ENCODE peak calls at places on chromosomes 4 and X, in four cellular contexts. One of them, this sample, is unnamed.

GRCh38 chrX:107454302-107454701 is 4.8 kb downstream of the FRMPD3 start:
- DNase-seq in WTC11: no peak
- DNase-seq in CD4-positive, CD25-positive, alpha-beta regulatory T cell: no peak
- DNase-seq in activated CD4-positive, alpha-beta memory T cell treated with anti-CD3 and anti-CD28 coated beads for 36 hours: peak
- DNase-seq in this sample: no peak

GRCh38 chrX:88560673-88561330 is 186.2 kb upstream of the CPXCR1 start:
- DNase-seq in WTC11: no peak
- DNase-seq in CD4-positive, CD25-positive, alpha-beta regulatory T cell: no peak
- DNase-seq in activated CD4-positive, alpha-beta memory T cell treated with anti-CD3 and anti-CD28 coated beads for 36 hours: no peak
- DNase-seq in this sample: no peak

GRCh38 chr4:52550186-52550585 is 108.9 kb downstream of the USP46 start:
- DNase-seq in WTC11: no peak
- DNase-seq in CD4-positive, CD25-positive, alpha-beta regulatory T cell: no peak
- DNase-seq in activated CD4-positive, alpha-beta memory T cell treated with anti-CD3 and anti-CD28 coated beads for 36 hours: no peak
- DNase-seq in this sample: no peak

GRCh38 chr4:38800956-38801450 is 3.6 kb downstream of the TLR1 start:
- DNase-seq in WTC11: no peak
- DNase-seq in CD4-positive, CD25-positive, alpha-beta regulatory T cell: no peak
- DNase-seq in activated CD4-positive, alpha-beta memory T cell treated with anti-CD3 and anti-CD28 coated beads for 36 hours: no peak
- DNase-seq in this sample: no peak

GRCh38 chr4:47860305-47860704 is 22.4 kb upstream of the CORIN start:
- DNase-seq in WTC11: no peak
- DNase-seq in CD4-positive, CD25-positive, alpha-beta regulatory T cell: no peak
- DNase-seq in activated CD4-positive, alpha-beta memory T cell treated with anti-CD3 and anti-CD28 coated beads for 36 hours: no peak
- DNase-seq in this sample: no peak

GRCh38 chr4:156294577-156294976 is 340.9 kb upstream of the CTSO start:
- DNase-seq in WTC11: no peak
- DNase-seq in CD4-positive, CD25-positive, alpha-beta regulatory T cell: no peak
- DNase-seq in activated CD4-positive, alpha-beta memory T cell treated with anti-CD3 and anti-CD28 coated beads for 36 hours: no peak
- DNase-seq in this sample: peak

GRCh38 chrX:130771648-130772312 is 131.2 kb downstream of the ENOX2 start:
- DNase-seq in WTC11: no peak
- DNase-seq in CD4-positive, CD25-positive, alpha-beta regulatory T cell: no peak
- DNase-seq in activated CD4-positive, alpha-beta memory T cell treated with anti-CD3 and anti-CD28 coated beads for 36 hours: no peak
- DNase-seq in this sample: no peak

GRCh38 chr4:3030551-3031356 is 43.6 kb downstream of the HTT-AS start:
- DNase-seq in WTC11: no peak
- DNase-seq in CD4-positive, CD25-positive, alpha-beta regulatory T cell: no peak
- DNase-seq in activated CD4-positive, alpha-beta memory T cell treated with anti-CD3 and anti-CD28 coated beads for 36 hours: no peak
- DNase-seq in this sample: no peak

GRCh38 chr4:54971474-54971950 is 153.9 kb downstream of the KDR start:
- DNase-seq in WTC11: no peak
- DNase-seq in CD4-positive, CD25-positive, alpha-beta regulatory T cell: no peak
- DNase-seq in activated CD4-positive, alpha-beta memory T cell treated with anti-CD3 and anti-CD28 coated beads for 36 hours: no peak
- DNase-seq in this sample: peak

GRCh38 chr4:139455187-139455586 is 1.3 kb downstream of the RAB33B start:
- DNase-seq in WTC11: no peak
- DNase-seq in CD4-positive, CD25-positive, alpha-beta regulatory T cell: no peak
- DNase-seq in activated CD4-positive, alpha-beta memory T cell treated with anti-CD3 and anti-CD28 coated beads for 36 hours: no peak
- DNase-seq in this sample: no peak

GRCh38 chr4:101791189-101791572 is 651 bp downstream of the BANK1 start:
- DNase-seq in WTC11: peak
- DNase-seq in CD4-positive, CD25-positive, alpha-beta regulatory T cell: no peak
- DNase-seq in activated CD4-positive, alpha-beta memory T cell treated with anti-CD3 and anti-CD28 coated beads for 36 hours: no peak
- DNase-seq in this sample: no peak

GRCh38 chr4:98381306-98381705 is 120.1 kb downstream of the RAP1GDS1 start:
- DNase-seq in WTC11: no peak
- DNase-seq in CD4-positive, CD25-positive, alpha-beta regulatory T cell: no peak
- DNase-seq in activated CD4-positive, alpha-beta memory T cell treated with anti-CD3 and anti-CD28 coated beads for 36 hours: no peak
- DNase-seq in this sample: no peak

GRCh38 chrX:39018526-39018925 is 217.3 kb downstream of the MID1IP1 start:
- DNase-seq in WTC11: no peak
- DNase-seq in CD4-positive, CD25-positive, alpha-beta regulatory T cell: no peak
- DNase-seq in activated CD4-positive, alpha-beta memory T cell treated with anti-CD3 and anti-CD28 coated beads for 36 hours: no peak
- DNase-seq in this sample: no peak

GRCh38 chrX:43973249-43973672 is at the start of gene NDP:
- DNase-seq in WTC11: peak
- DNase-seq in CD4-positive, CD25-positive, alpha-beta regulatory T cell: no peak
- DNase-seq in activated CD4-positive, alpha-beta memory T cell treated with anti-CD3 and anti-CD28 coated beads for 36 hours: no peak
- DNase-seq in this sample: no peak

GRCh38 chr4:7195138-7195510 is 2.8 kb downstream of the SORCS2 start:
- DNase-seq in WTC11: no peak
- DNase-seq in CD4-positive, CD25-positive, alpha-beta regulatory T cell: no peak
- DNase-seq in activated CD4-positive, alpha-beta memory T cell treated with anti-CD3 and anti-CD28 coated beads for 36 hours: no peak
- DNase-seq in this sample: no peak

GRCh38 chrX:107629533-107629909 is 1.2 kb downstream of the PRPS1 start:
- DNase-seq in WTC11: no peak
- DNase-seq in CD4-positive, CD25-positive, alpha-beta regulatory T cell: no peak
- DNase-seq in activated CD4-positive, alpha-beta memory T cell treated with anti-CD3 and anti-CD28 coated beads for 36 hours: peak
- DNase-seq in this sample: peak

GRCh38 chr4:114997596-114997995 is 115.8 kb downstream of the NDST4 start:
- DNase-seq in WTC11: no peak
- DNase-seq in CD4-positive, CD25-positive, alpha-beta regulatory T cell: no peak
- DNase-seq in activated CD4-positive, alpha-beta memory T cell treated with anti-CD3 and anti-CD28 coated beads for 36 hours: no peak
- DNase-seq in this sample: no peak

GRCh38 chrX:16665089-16665488 is 15.1 kb downstream of the S100G start:
- DNase-seq in WTC11: no peak
- DNase-seq in CD4-positive, CD25-positive, alpha-beta regulatory T cell: no peak
- DNase-seq in activated CD4-positive, alpha-beta memory T cell treated with anti-CD3 and anti-CD28 coated beads for 36 hours: no peak
- DNase-seq in this sample: no peak

GRCh38 chr4:76547167-76547760 is 112.2 kb downstream of the SHROOM3 start:
- DNase-seq in WTC11: no peak
- DNase-seq in CD4-positive, CD25-positive, alpha-beta regulatory T cell: no peak
- DNase-seq in activated CD4-positive, alpha-beta memory T cell treated with anti-CD3 and anti-CD28 coated beads for 36 hours: no peak
- DNase-seq in this sample: no peak

GRCh38 chr4:144518181-144518895 is 127.6 kb upstream of the HHIP start:
- DNase-seq in WTC11: no peak
- DNase-seq in CD4-positive, CD25-positive, alpha-beta regulatory T cell: no peak
- DNase-seq in activated CD4-positive, alpha-beta memory T cell treated with anti-CD3 and anti-CD28 coated beads for 36 hours: no peak
- DNase-seq in this sample: no peak

GRCh38 chr4:158768577-158769174 is at the start of gene FNIP2:
- DNase-seq in WTC11: peak
- DNase-seq in CD4-positive, CD25-positive, alpha-beta regulatory T cell: peak
- DNase-seq in activated CD4-positive, alpha-beta memory T cell treated with anti-CD3 and anti-CD28 coated beads for 36 hours: peak
- DNase-seq in this sample: peak

GRCh38 chrX:15563056-15563455 is 37.7 kb downstream of the ACE2 start:
- DNase-seq in WTC11: no peak
- DNase-seq in CD4-positive, CD25-positive, alpha-beta regulatory T cell: no peak
- DNase-seq in activated CD4-positive, alpha-beta memory T cell treated with anti-CD3 and anti-CD28 coated beads for 36 hours: no peak
- DNase-seq in this sample: no peak

GRCh38 chrX:9862525-9862924 is 76.3 kb downstream of the SHROOM2 start:
- DNase-seq in WTC11: peak
- DNase-seq in CD4-positive, CD25-positive, alpha-beta regulatory T cell: no peak
- DNase-seq in activated CD4-positive, alpha-beta memory T cell treated with anti-CD3 and anti-CD28 coated beads for 36 hours: no peak
- DNase-seq in this sample: no peak

GRCh38 chrX:137033774-137034507 is at the start of gene GPR101:
- DNase-seq in WTC11: no peak
- DNase-seq in CD4-positive, CD25-positive, alpha-beta regulatory T cell: no peak
- DNase-seq in activated CD4-positive, alpha-beta memory T cell treated with anti-CD3 and anti-CD28 coated beads for 36 hours: no peak
- DNase-seq in this sample: no peak

GRCh38 chr4:73653695-73654106 is 33.5 kb upstream of the RASSF6 start:
- DNase-seq in WTC11: no peak
- DNase-seq in CD4-positive, CD25-positive, alpha-beta regulatory T cell: no peak
- DNase-seq in activated CD4-positive, alpha-beta memory T cell treated with anti-CD3 and anti-CD28 coated beads for 36 hours: no peak
- DNase-seq in this sample: peak

GRCh38 chrX:70089575-70090297 is 27.5 kb downstream of the OTUD6A start:
- DNase-seq in WTC11: no peak
- DNase-seq in CD4-positive, CD25-positive, alpha-beta regulatory T cell: no peak
- DNase-seq in activated CD4-positive, alpha-beta memory T cell treated with anti-CD3 and anti-CD28 coated beads for 36 hours: no peak
- DNase-seq in this sample: no peak

GRCh38 chr4:3363411-3364141 is 70.8 kb downstream of the RGS12 start:
- DNase-seq in WTC11: no peak
- DNase-seq in CD4-positive, CD25-positive, alpha-beta regulatory T cell: no peak
- DNase-seq in activated CD4-positive, alpha-beta memory T cell treated with anti-CD3 and anti-CD28 coated beads for 36 hours: no peak
- DNase-seq in this sample: no peak

GRCh38 chr4:76301068-76301774 is 5.3 kb upstream of the STBD1 start:
- DNase-seq in WTC11: no peak
- DNase-seq in CD4-positive, CD25-positive, alpha-beta regulatory T cell: no peak
- DNase-seq in activated CD4-positive, alpha-beta memory T cell treated with anti-CD3 and anti-CD28 coated beads for 36 hours: peak
- DNase-seq in this sample: no peak

GRCh38 chr4:28443371-28443770 is 1582.7 kb downstream of the STIM2 start:
- DNase-seq in WTC11: no peak
- DNase-seq in CD4-positive, CD25-positive, alpha-beta regulatory T cell: no peak
- DNase-seq in activated CD4-positive, alpha-beta memory T cell treated with anti-CD3 and anti-CD28 coated beads for 36 hours: no peak
- DNase-seq in this sample: no peak

GRCh38 chr4:7068883-7069282 is 1.0 kb upstream of the GRPEL1 start:
- DNase-seq in WTC11: peak
- DNase-seq in CD4-positive, CD25-positive, alpha-beta regulatory T cell: no peak
- DNase-seq in activated CD4-positive, alpha-beta memory T cell treated with anti-CD3 and anti-CD28 coated beads for 36 hours: no peak
- DNase-seq in this sample: no peak

GRCh38 chr4:8537041-8537461 is 43.1 kb upstream of the GPR78 start:
- DNase-seq in WTC11: no peak
- DNase-seq in CD4-positive, CD25-positive, alpha-beta regulatory T cell: no peak
- DNase-seq in activated CD4-positive, alpha-beta memory T cell treated with anti-CD3 and anti-CD28 coated beads for 36 hours: no peak
- DNase-seq in this sample: no peak

GRCh38 chr4:190020790-190021717 is 6.0 kb downstream of the FRG2 start:
- DNase-seq in WTC11: peak
- DNase-seq in CD4-positive, CD25-positive, alpha-beta regulatory T cell: no peak
- DNase-seq in activated CD4-positive, alpha-beta memory T cell treated with anti-CD3 and anti-CD28 coated beads for 36 hours: peak
- DNase-seq in this sample: no peak

GRCh38 chr4:157225096-157225495 is 4.6 kb downstream of the GRIA2 start:
- DNase-seq in WTC11: no peak
- DNase-seq in CD4-positive, CD25-positive, alpha-beta regulatory T cell: no peak
- DNase-seq in activated CD4-positive, alpha-beta memory T cell treated with anti-CD3 and anti-CD28 coated beads for 36 hours: no peak
- DNase-seq in this sample: no peak

GRCh38 chrX:49041683-49042529 is 1.3 kb downstream of the TFE3 start:
- DNase-seq in WTC11: no peak
- DNase-seq in CD4-positive, CD25-positive, alpha-beta regulatory T cell: no peak
- DNase-seq in activated CD4-positive, alpha-beta memory T cell treated with anti-CD3 and anti-CD28 coated beads for 36 hours: peak
- DNase-seq in this sample: no peak

GRCh38 chr4:73505567-73505966 is 24.0 kb downstream of the AFM start:
- DNase-seq in WTC11: no peak
- DNase-seq in CD4-positive, CD25-positive, alpha-beta regulatory T cell: no peak
- DNase-seq in activated CD4-positive, alpha-beta memory T cell treated with anti-CD3 and anti-CD28 coated beads for 36 hours: no peak
- DNase-seq in this sample: no peak

GRCh38 chr4:137393043-137393442 is 139.3 kb downstream of the PCDH18 start:
- DNase-seq in WTC11: no peak
- DNase-seq in CD4-positive, CD25-positive, alpha-beta regulatory T cell: no peak
- DNase-seq in activated CD4-positive, alpha-beta memory T cell treated with anti-CD3 and anti-CD28 coated beads for 36 hours: no peak
- DNase-seq in this sample: no peak

GRCh38 chr4:4730214-4730613 is 129.3 kb upstream of the MSX1 start:
- DNase-seq in WTC11: no peak
- DNase-seq in CD4-positive, CD25-positive, alpha-beta regulatory T cell: no peak
- DNase-seq in activated CD4-positive, alpha-beta memory T cell treated with anti-CD3 and anti-CD28 coated beads for 36 hours: no peak
- DNase-seq in this sample: no peak